ENCODE peak calls at places on chromosomes 12 and 14, in four cellular contexts. One of them, this sample, is unnamed.

GRCh38 chr12:61750604-61751003 is 509.6 kb upstream of the USP15 start:
- DNase-seq in skeletal muscle cell: no peak
- DNase-seq in HepG2: no peak
- DNase-seq in ELR: no peak
- DNase-seq in this sample: no peak

GRCh38 chr12:52741378-52742195 is 35.6 kb downstream of the KRT76 start:
- DNase-seq in skeletal muscle cell: peak; percentile 2
- DNase-seq in ELR: peak; percentile 57
- DNase-seq in HepG2: peak; percentile 24
- DNase-seq in this sample: peak; percentile 36

GRCh38 chr12:108338915-108339657 is at the start of gene CMKLR1:
- DNase-seq in ELR: no peak
- DNase-seq in HepG2: no peak
- DNase-seq in skeletal muscle cell: no peak
- DNase-seq in this sample: peak; percentile 2

GRCh38 chr14:53613404-53614253 is 343.0 kb downstream of the BMP4 start:
- DNase-seq in skeletal muscle cell: no peak
- DNase-seq in ELR: peak; percentile 49
- DNase-seq in HepG2: peak; percentile 100
- DNase-seq in this sample: no peak

GRCh38 chr12:22722081-22722480 is 97.1 kb downstream of the ETNK1 start:
- DNase-seq in ELR: no peak
- DNase-seq in HepG2: no peak
- DNase-seq in skeletal muscle cell: no peak
- DNase-seq in this sample: no peak

GRCh38 chr14:74510955-74511354 is 17.4 kb downstream of the ISCA2 start:
- DNase-seq in ELR: peak; percentile 84
- DNase-seq in skeletal muscle cell: peak; percentile 65
- DNase-seq in HepG2: no peak
- DNase-seq in this sample: no peak

GRCh38 chr14:36747411-36748184 is 85.9 kb downstream of the PAX9 start:
- DNase-seq in HepG2: peak; percentile 44
- DNase-seq in ELR: peak; percentile 38
- DNase-seq in skeletal muscle cell: no peak
- DNase-seq in this sample: no peak

GRCh38 chr14:23435540-23436326 is at the start of gene MYH7:
- DNase-seq in HepG2: peak; percentile 94
- DNase-seq in ELR: no peak
- DNase-seq in skeletal muscle cell: no peak
- DNase-seq in this sample: no peak

GRCh38 chr12:71392521-71393145 is 47.0 kb upstream of the LGR5 start:
- DNase-seq in skeletal muscle cell: peak; percentile 41
- DNase-seq in ELR: peak; percentile 76
- DNase-seq in HepG2: peak; percentile 69
- DNase-seq in this sample: no peak

GRCh38 chr12:92973614-92974013 is 44.5 kb upstream of the EEA1 start:
- DNase-seq in HepG2: peak; percentile 63
- DNase-seq in ELR: peak; percentile 19
- DNase-seq in skeletal muscle cell: peak; percentile 88
- DNase-seq in this sample: no peak

GRCh38 chr14:101194356-101195308 is 291.1 kb upstream of the RTL1 start:
- DNase-seq in ELR: no peak
- DNase-seq in HepG2: no peak
- DNase-seq in skeletal muscle cell: no peak
- DNase-seq in this sample: no peak

GRCh38 chr14:30160608-30161007 is 233.0 kb upstream of the PRKD1 start:
- DNase-seq in skeletal muscle cell: no peak
- DNase-seq in HepG2: no peak
- DNase-seq in ELR: no peak
- DNase-seq in this sample: no peak

GRCh38 chr14:27256805-27257204 is 659.0 kb upstream of the NOVA1 start:
- DNase-seq in ELR: no peak
- DNase-seq in skeletal muscle cell: no peak
- DNase-seq in HepG2: no peak
- DNase-seq in this sample: no peak

GRCh38 chr12:92290016-92290685 is 144.5 kb upstream of the BTG1 start:
- DNase-seq in skeletal muscle cell: no peak
- DNase-seq in HepG2: no peak
- DNase-seq in ELR: peak; percentile 78
- DNase-seq in this sample: no peak

GRCh38 chr12:107436376-107436775 is 249.2 kb upstream of the PWP1 start:
- DNase-seq in HepG2: peak; percentile 21
- DNase-seq in skeletal muscle cell: peak; percentile 50
- DNase-seq in ELR: peak; percentile 77
- DNase-seq in this sample: no peak

GRCh38 chr12:113278141-113278540 is 56.8 kb downstream of the SLC8B1 start:
- DNase-seq in HepG2: no peak
- DNase-seq in skeletal muscle cell: no peak
- DNase-seq in ELR: no peak
- DNase-seq in this sample: no peak

GRCh38 chr14:103512701-103513611 is 9.7 kb downstream of the CKB start:
- DNase-seq in skeletal muscle cell: peak; percentile 50
- DNase-seq in HepG2: no peak
- DNase-seq in ELR: no peak
- DNase-seq in this sample: no peak

GRCh38 chr14:101705733-101706508 is 55.6 kb upstream of the PPP2R5C start:
- DNase-seq in ELR: peak; percentile 34
- DNase-seq in HepG2: no peak
- DNase-seq in skeletal muscle cell: no peak
- DNase-seq in this sample: peak; percentile 55

GRCh38 chr12:21662122-21662792 is 4.6 kb upstream of the LDHB start:
- DNase-seq in HepG2: no peak
- DNase-seq in skeletal muscle cell: no peak
- DNase-seq in ELR: no peak
- DNase-seq in this sample: no peak

GRCh38 chr14:77063581-77064289 is 34.3 kb upstream of the CIPC start:
- DNase-seq in HepG2: no peak
- DNase-seq in skeletal muscle cell: no peak
- DNase-seq in ELR: no peak
- DNase-seq in this sample: no peak

GRCh38 chr12:124496584-124496983 is 70.8 kb downstream of the NCOR2 start:
- DNase-seq in HepG2: no peak
- DNase-seq in skeletal muscle cell: no peak
- DNase-seq in ELR: peak; percentile 40
- DNase-seq in this sample: no peak

GRCh38 chr14:104031384-104031783 is 54.1 kb upstream of the ASPG start:
- DNase-seq in skeletal muscle cell: no peak
- DNase-seq in HepG2: no peak
- DNase-seq in ELR: no peak
- DNase-seq in this sample: no peak

GRCh38 chr12:77979597-77980250 is 149.0 kb downstream of the NAV3 start:
- DNase-seq in HepG2: no peak
- DNase-seq in skeletal muscle cell: no peak
- DNase-seq in ELR: peak; percentile 29
- DNase-seq in this sample: no peak

GRCh38 chr12:71799105-71799504 is 40.5 kb upstream of the TBC1D15 start:
- DNase-seq in skeletal muscle cell: peak; percentile 4
- DNase-seq in HepG2: no peak
- DNase-seq in ELR: peak; percentile 72
- DNase-seq in this sample: no peak